ENCODE peak calls at places on chromosomes 11 and 22, in six cellular contexts. G is lower lobe of right lung, I is A549, K is fibroblast of lung, D is tibial artery, L is tibial nerve. X is an unnamed sample.

GRCh38 chr11:114153224-114153623 is 93.7 kb downstream of the ZBTB16 start:
- DNase-seq in G (no peak), I (no peak), K (no peak), D (peak; percentile 51), L (no peak), X (no peak)

GRCh38 chr22:44869196-44869595 is 116.8 kb downstream of the ARHGAP8 start:
- DNase-seq in G (no peak), I (no peak), K (peak; percentile 17), D (no peak), L (no peak), X (peak; percentile 79)

GRCh38 chr22:43996170-43996980 is 27.7 kb upstream of the PARVB start:
- DNase-seq in G (peak; percentile 83), I (no peak), K (no peak), D (peak; percentile 72), L (peak; percentile 23), X (peak; percentile 71)

GRCh38 chr22:26471522-26471921 is 12.1 kb downstream of the HPS4 start:
- DNase-seq in G (no peak), I (peak; percentile 76), K (peak; percentile 98), D (peak; percentile 15), L (no peak), X (no peak)

GRCh38 chr22:26124991-26125725 is 44.1 kb upstream of the SEZ6L start:
- DNase-seq in G (no peak), I (no peak), K (no peak), D (no peak), L (no peak), X (no peak)

GRCh38 chr11:45921561-45922424 is 663 bp upstream of the LARGE2 start:
- DNase-seq in G (peak; percentile 87), I (no peak), K (no peak), D (peak; percentile 65), L (no peak), X (peak; percentile 47)

GRCh38 chr11:67464411-67465189 is 4.5 kb downstream of the TMEM134 start:
- DNase-seq in G (peak; percentile 94), I (peak; percentile 92), K (peak; percentile 68), D (peak; percentile 94), L (peak; percentile 89), X (peak; percentile 91)

GRCh38 chr11:100681064-100681502 is 6.0 kb upstream of the ARHGAP42 start:
- DNase-seq in G (peak; percentile 79), I (peak; percentile 72), K (peak; percentile 65), D (no peak), L (peak; percentile 70), X (peak; percentile 57)

GRCh38 chr11:92128026-92128425 is 96.6 kb upstream of the FAT3 start:
- DNase-seq in G (no peak), I (no peak), K (no peak), D (no peak), L (no peak), X (no peak)

GRCh38 chr11:65880844-65881421 is 1.3 kb downstream of the CTSW start:
- DNase-seq in G (peak; percentile 34), I (no peak), K (no peak), D (no peak), L (no peak), X (no peak)

GRCh38 chr11:13333456-13333957 is 55.9 kb downstream of the BMAL1 start:
- DNase-seq in G (no peak), I (peak; percentile 54), K (peak; percentile 62), D (no peak), L (no peak), X (no peak)

GRCh38 chr11:1561266-1561665 is 10.8 kb downstream of the DUSP8 start:
- DNase-seq in G (peak; percentile 29), I (no peak), K (no peak), D (no peak), L (no peak), X (no peak)

GRCh38 chr22:48171294-48171693 is 1408.8 kb downstream of the TBC1D22A start:
- DNase-seq in G (no peak), I (no peak), K (no peak), D (no peak), L (no peak), X (no peak)

GRCh38 chr22:46012182-46012880 is 35.4 kb upstream of the WNT7B start:
- DNase-seq in G (peak; percentile 42), I (no peak), K (no peak), D (no peak), L (no peak), X (no peak)
- H3K27ac ChIP-seq in G (peak overlapping the region; percentile 96), I (peak overlapping the region; percentile 98), K (peak overlapping the region; percentile 99), D (peak overlapping the region; percentile 90), L (peak overlapping the region; percentile 97), X (peak overlapping the region; percentile 94)

GRCh38 chr11:79294845-79295520 is 145.8 kb downstream of the TENM4 start:
- DNase-seq in G (no peak), I (no peak), K (no peak), D (no peak), L (no peak), X (no peak)
- H3K27ac ChIP-seq in G (no peak overlapping the region), I (no peak overlapping the region), K (no peak overlapping the region), D (no peak overlapping the region), L (no peak overlapping the region), X (no peak overlapping the region)

DNA sequence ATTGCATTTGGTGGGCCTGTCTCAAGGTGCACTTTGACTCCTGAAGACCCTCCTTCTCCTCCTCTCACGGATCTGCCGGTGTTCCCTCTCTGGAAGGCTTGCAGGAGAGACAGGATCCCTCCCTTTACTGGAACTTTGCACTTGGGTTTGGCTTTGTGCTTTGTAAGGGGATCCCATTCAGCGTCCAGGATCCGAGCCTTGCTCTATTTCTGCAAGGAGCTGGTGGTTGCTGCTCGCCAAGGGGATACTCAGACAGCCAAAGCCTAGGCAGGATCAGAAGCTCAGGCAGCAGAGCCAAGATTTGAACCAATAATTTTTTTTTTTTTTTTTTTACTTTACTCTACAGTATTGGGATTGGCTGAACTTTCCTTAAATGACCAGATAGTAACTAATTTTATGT is 25.0 kb downstream of the BCR start:
- DNase-seq in G (no peak), I (no peak), K (no peak), D (no peak), L (no peak), X (peak; percentile 46)
- H3K27ac ChIP-seq in G (no peak overlapping the region), I (no peak overlapping the region), K (no peak overlapping the region), D (peak overlapping the region; percentile 81), L (peak overlapping the region; percentile 80), X (no peak overlapping the region)

GRCh38 chr11:110128161-110128560 is 35.0 kb downstream of the ZC3H12C start:
- DNase-seq in G (no peak), I (no peak), K (peak; percentile 32), D (no peak), L (no peak), X (no peak)

GRCh38 chr11:110130642-110131238 is 37.5 kb downstream of the ZC3H12C start:
- DNase-seq in G (no peak), I (no peak), K (peak; percentile 87), D (no peak), L (no peak), X (no peak)

GRCh38 chr11:110133182-110133581 is 40.0 kb downstream of the ZC3H12C start:
- DNase-seq in G (no peak), I (no peak), K (no peak), D (no peak), L (no peak), X (no peak)

GRCh38 chr11:110131386-110132123 is 38.4 kb downstream of the ZC3H12C start:
- DNase-seq in G (no peak), I (no peak), K (no peak), D (no peak), L (no peak), X (no peak)

DNA sequence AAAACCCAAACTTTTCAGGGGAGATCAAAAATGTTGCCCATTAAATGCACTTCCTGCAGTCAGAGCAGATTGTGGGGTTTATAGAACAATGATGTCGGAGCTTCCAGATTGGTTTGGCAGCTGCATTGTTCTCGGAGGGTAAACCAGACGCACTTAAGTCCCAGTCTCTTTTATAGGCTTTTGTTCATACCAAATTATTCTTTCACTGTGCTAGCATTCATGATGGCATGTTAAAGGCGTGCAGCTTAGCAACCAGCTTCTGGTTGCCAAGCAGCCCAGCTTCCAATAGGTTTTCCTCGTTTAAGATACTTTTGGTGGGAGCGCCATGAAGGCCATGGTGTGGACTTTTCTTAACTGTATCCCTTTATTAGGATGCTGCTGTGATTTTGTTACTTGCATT is 40.9 kb downstream of the ZC3H12C start:
- DNase-seq in G (no peak), I (no peak), K (peak; percentile 55), D (no peak), L (no peak), X (no peak)
- H3K27ac ChIP-seq in G (no peak overlapping the region), I (no peak overlapping the region), K (no peak overlapping the region), D (no peak overlapping the region), L (no peak overlapping the region), X (no peak overlapping the region)